ENCODE peak calls at places on chromosomes 6 and 20, in seven cellular contexts. One of them, this sample, is unnamed.

GRCh38 chr6:2531426-2532208 is 219.1 kb downstream of the MYLK4 start:
- DNase-seq in hippocampal formation: no peak
- DNase-seq in activated CD8-positive, alpha-beta memory T cell treated with anti-CD3 and anti-CD28 coated beads for 1 hour: no peak
- DNase-seq in anterior cingulate cortex: no peak
- DNase-seq in lung: no peak
- DNase-seq in HS-5: peak; percentile 85
- DNase-seq in amygdala: no peak
- DNase-seq in this sample: no peak

GRCh38 chr6:32627831-32628230 is 9.4 kb upstream of the HLA-DQA1 start:
- DNase-seq in hippocampal formation: no peak
- DNase-seq in activated CD8-positive, alpha-beta memory T cell treated with anti-CD3 and anti-CD28 coated beads for 1 hour: no peak
- DNase-seq in anterior cingulate cortex: no peak
- DNase-seq in lung: no peak
- DNase-seq in HS-5: no peak
- DNase-seq in amygdala: no peak
- DNase-seq in this sample: no peak

GRCh38 chr20:50877232-50877631 is 54.0 kb downstream of the ADNP start:
- DNase-seq in hippocampal formation: no peak
- DNase-seq in activated CD8-positive, alpha-beta memory T cell treated with anti-CD3 and anti-CD28 coated beads for 1 hour: no peak
- DNase-seq in anterior cingulate cortex: no peak
- DNase-seq in lung: no peak
- DNase-seq in HS-5: no peak
- DNase-seq in amygdala: no peak
- DNase-seq in this sample: no peak

GRCh38 chr20:819680-820327 is 13.7 kb upstream of the FAM110A start:
- DNase-seq in hippocampal formation: no peak
- DNase-seq in activated CD8-positive, alpha-beta memory T cell treated with anti-CD3 and anti-CD28 coated beads for 1 hour: no peak
- DNase-seq in anterior cingulate cortex: no peak
- DNase-seq in lung: no peak
- DNase-seq in HS-5: no peak
- DNase-seq in amygdala: no peak
- DNase-seq in this sample: no peak

GRCh38 chr6:156912431-156912830 is 135.3 kb downstream of the ARID1B start:
- DNase-seq in hippocampal formation: no peak
- DNase-seq in activated CD8-positive, alpha-beta memory T cell treated with anti-CD3 and anti-CD28 coated beads for 1 hour: no peak
- DNase-seq in anterior cingulate cortex: no peak
- DNase-seq in lung: no peak
- DNase-seq in HS-5: no peak
- DNase-seq in amygdala: no peak
- DNase-seq in this sample: no peak

GRCh38 chr6:166588691-166589333 is 2.3 kb upstream of the RAMACL start:
- DNase-seq in hippocampal formation: no peak
- DNase-seq in activated CD8-positive, alpha-beta memory T cell treated with anti-CD3 and anti-CD28 coated beads for 1 hour: no peak
- DNase-seq in anterior cingulate cortex: no peak
- DNase-seq in lung: no peak
- DNase-seq in HS-5: peak; percentile 22
- DNase-seq in amygdala: no peak
- DNase-seq in this sample: no peak

GRCh38 chr6:139515511-139515910 is 141.1 kb upstream of the CITED2 start:
- DNase-seq in hippocampal formation: no peak
- DNase-seq in activated CD8-positive, alpha-beta memory T cell treated with anti-CD3 and anti-CD28 coated beads for 1 hour: no peak
- DNase-seq in anterior cingulate cortex: no peak
- DNase-seq in lung: no peak
- DNase-seq in HS-5: no peak
- DNase-seq in amygdala: no peak
- DNase-seq in this sample: no peak

GRCh38 chr6:156850356-156850755 is 73.2 kb downstream of the ARID1B start:
- DNase-seq in hippocampal formation: no peak
- DNase-seq in activated CD8-positive, alpha-beta memory T cell treated with anti-CD3 and anti-CD28 coated beads for 1 hour: no peak
- DNase-seq in anterior cingulate cortex: no peak
- DNase-seq in lung: no peak
- DNase-seq in HS-5: no peak
- DNase-seq in amygdala: no peak
- DNase-seq in this sample: no peak

GRCh38 chr20:4195499-4195898 is 180.1 kb upstream of the RNF24 start:
- DNase-seq in hippocampal formation: no peak
- DNase-seq in activated CD8-positive, alpha-beta memory T cell treated with anti-CD3 and anti-CD28 coated beads for 1 hour: no peak
- DNase-seq in anterior cingulate cortex: peak; percentile 44
- DNase-seq in lung: no peak
- DNase-seq in HS-5: no peak
- DNase-seq in amygdala: no peak
- DNase-seq in this sample: no peak

GRCh38 chr6:163543311-163543710 is 128.8 kb downstream of the QKI start:
- DNase-seq in hippocampal formation: peak; percentile 26
- DNase-seq in activated CD8-positive, alpha-beta memory T cell treated with anti-CD3 and anti-CD28 coated beads for 1 hour: no peak
- DNase-seq in anterior cingulate cortex: no peak
- DNase-seq in lung: no peak
- DNase-seq in HS-5: no peak
- DNase-seq in amygdala: no peak
- DNase-seq in this sample: no peak

GRCh38 chr6:73648166-73648565 is 5.6 kb downstream of the SLC17A5 start:
- DNase-seq in hippocampal formation: no peak
- DNase-seq in activated CD8-positive, alpha-beta memory T cell treated with anti-CD3 and anti-CD28 coated beads for 1 hour: no peak
- DNase-seq in anterior cingulate cortex: no peak
- DNase-seq in lung: no peak
- DNase-seq in HS-5: no peak
- DNase-seq in amygdala: no peak
- DNase-seq in this sample: no peak

GRCh38 chr6:8180327-8181161 is 78.2 kb upstream of the EEF1E1 start:
- DNase-seq in hippocampal formation: no peak
- DNase-seq in activated CD8-positive, alpha-beta memory T cell treated with anti-CD3 and anti-CD28 coated beads for 1 hour: no peak
- DNase-seq in anterior cingulate cortex: no peak
- DNase-seq in lung: no peak
- DNase-seq in HS-5: peak; percentile 68
- DNase-seq in amygdala: no peak
- DNase-seq in this sample: no peak

GRCh38 chr6:15499125-15499524 is 163.7 kb downstream of the DTNBP1 start:
- DNase-seq in hippocampal formation: no peak
- DNase-seq in activated CD8-positive, alpha-beta memory T cell treated with anti-CD3 and anti-CD28 coated beads for 1 hour: no peak
- DNase-seq in anterior cingulate cortex: no peak
- DNase-seq in lung: no peak
- DNase-seq in HS-5: no peak
- DNase-seq in amygdala: no peak
- DNase-seq in this sample: peak; percentile 57

GRCh38 chr20:3614509-3614908 is 48.7 kb downstream of the GFRA4 start:
- DNase-seq in hippocampal formation: no peak
- DNase-seq in activated CD8-positive, alpha-beta memory T cell treated with anti-CD3 and anti-CD28 coated beads for 1 hour: no peak
- DNase-seq in anterior cingulate cortex: no peak
- DNase-seq in lung: no peak
- DNase-seq in HS-5: no peak
- DNase-seq in amygdala: no peak
- DNase-seq in this sample: no peak

GRCh38 chr20:18504479-18505060 is 3.2 kb upstream of the SEC23B start:
- DNase-seq in hippocampal formation: no peak
- DNase-seq in activated CD8-positive, alpha-beta memory T cell treated with anti-CD3 and anti-CD28 coated beads for 1 hour: no peak
- DNase-seq in anterior cingulate cortex: peak; percentile 21
- DNase-seq in lung: peak; percentile 30
- DNase-seq in HS-5: no peak
- DNase-seq in amygdala: no peak
- DNase-seq in this sample: no peak

GRCh38 chr20:51581571-51581970 is 39.1 kb upstream of the NFATC2 start:
- DNase-seq in hippocampal formation: no peak
- DNase-seq in activated CD8-positive, alpha-beta memory T cell treated with anti-CD3 and anti-CD28 coated beads for 1 hour: no peak
- DNase-seq in anterior cingulate cortex: no peak
- DNase-seq in lung: no peak
- DNase-seq in HS-5: no peak
- DNase-seq in amygdala: no peak
- DNase-seq in this sample: no peak

GRCh38 chr20:32674362-32674789 is 635 bp upstream of the C20orf203 start:
- DNase-seq in hippocampal formation: no peak
- DNase-seq in activated CD8-positive, alpha-beta memory T cell treated with anti-CD3 and anti-CD28 coated beads for 1 hour: peak; percentile 30
- DNase-seq in anterior cingulate cortex: no peak
- DNase-seq in lung: peak; percentile 52
- DNase-seq in HS-5: peak; percentile 29
- DNase-seq in amygdala: no peak
- DNase-seq in this sample: no peak

GRCh38 chr6:107246972-107247615 is 131.8 kb upstream of the BEND3 start:
- DNase-seq in hippocampal formation: no peak
- DNase-seq in activated CD8-positive, alpha-beta memory T cell treated with anti-CD3 and anti-CD28 coated beads for 1 hour: no peak
- DNase-seq in anterior cingulate cortex: no peak
- DNase-seq in lung: no peak
- DNase-seq in HS-5: no peak
- DNase-seq in amygdala: no peak
- DNase-seq in this sample: no peak

GRCh38 chr20:41185013-41185757 is 47.8 kb downstream of the PLCG1 start:
- DNase-seq in hippocampal formation: peak; percentile 45
- DNase-seq in activated CD8-positive, alpha-beta memory T cell treated with anti-CD3 and anti-CD28 coated beads for 1 hour: no peak
- DNase-seq in anterior cingulate cortex: peak; percentile 63
- DNase-seq in lung: no peak
- DNase-seq in HS-5: no peak
- DNase-seq in amygdala: no peak
- DNase-seq in this sample: no peak

GRCh38 chr6:46772754-46773153 is 20.4 kb upstream of the MEP1A start:
- DNase-seq in hippocampal formation: peak; percentile 15
- DNase-seq in activated CD8-positive, alpha-beta memory T cell treated with anti-CD3 and anti-CD28 coated beads for 1 hour: no peak
- DNase-seq in anterior cingulate cortex: no peak
- DNase-seq in lung: peak; percentile 43
- DNase-seq in HS-5: no peak
- DNase-seq in amygdala: no peak
- DNase-seq in this sample: no peak

GRCh38 chr20:37259865-37260264 is 1.7 kb downstream of the GHRH start:
- DNase-seq in hippocampal formation: no peak
- DNase-seq in activated CD8-positive, alpha-beta memory T cell treated with anti-CD3 and anti-CD28 coated beads for 1 hour: no peak
- DNase-seq in anterior cingulate cortex: no peak
- DNase-seq in lung: no peak
- DNase-seq in HS-5: no peak
- DNase-seq in amygdala: no peak
- DNase-seq in this sample: no peak

GRCh38 chr6:9540534-9541126 is 874.2 kb downstream of the TFAP2A start:
- DNase-seq in hippocampal formation: peak; percentile 3
- DNase-seq in activated CD8-positive, alpha-beta memory T cell treated with anti-CD3 and anti-CD28 coated beads for 1 hour: no peak
- DNase-seq in anterior cingulate cortex: no peak
- DNase-seq in lung: no peak
- DNase-seq in HS-5: peak; percentile 57
- DNase-seq in amygdala: no peak
- DNase-seq in this sample: no peak

GRCh38 chr6:120903836-120904235 is 430.4 kb downstream of the TBC1D32 start:
- DNase-seq in hippocampal formation: no peak
- DNase-seq in activated CD8-positive, alpha-beta memory T cell treated with anti-CD3 and anti-CD28 coated beads for 1 hour: no peak
- DNase-seq in anterior cingulate cortex: no peak
- DNase-seq in lung: no peak
- DNase-seq in HS-5: peak; percentile 3
- DNase-seq in amygdala: no peak
- DNase-seq in this sample: no peak

GRCh38 chr6:13504611-13505344 is 17.4 kb upstream of the GFOD1 start:
- DNase-seq in hippocampal formation: no peak
- DNase-seq in activated CD8-positive, alpha-beta memory T cell treated with anti-CD3 and anti-CD28 coated beads for 1 hour: no peak
- DNase-seq in anterior cingulate cortex: no peak
- DNase-seq in lung: no peak
- DNase-seq in HS-5: no peak
- DNase-seq in amygdala: no peak
- DNase-seq in this sample: no peak

GRCh38 chr6:112145080-112145573 is 57.7 kb downstream of the FAM229B start:
- DNase-seq in hippocampal formation: no peak
- DNase-seq in activated CD8-positive, alpha-beta memory T cell treated with anti-CD3 and anti-CD28 coated beads for 1 hour: no peak
- DNase-seq in anterior cingulate cortex: no peak
- DNase-seq in lung: no peak
- DNase-seq in HS-5: no peak
- DNase-seq in amygdala: no peak
- DNase-seq in this sample: no peak